ENCODE peak calls at places on chromosome 18, in four cellular contexts. R, W, P and D are unnamed samples.

GRCh38 chr18:217532-218334 is 50.1 kb downstream of the THOC1 start:
- DNase-seq in W (no peak), R (no peak), P (no peak), D (no peak)

GRCh38 chr18:11752116-11752911 is 63.2 kb downstream of the GNAL start:
- DNase-seq in R (no peak), W (no peak), P (no peak), D (no peak)

GRCh38 chr18:77632738-77633137 is 383.1 kb downstream of the GALR1 start:
- DNase-seq in R (no peak), W (peak), P (no peak), D (no peak)

GRCh38 chr18:63762518-63762917 is 12.7 kb upstream of the SERPINB7 start:
- DNase-seq in R (no peak), P (no peak), W (no peak), D (no peak)

GRCh38 chr18:45774065-45774521 is 50.1 kb downstream of the SLC14A1 start:
- DNase-seq in W (peak), P (no peak), R (no peak), D (no peak)

GRCh38 chr18:33107511-33107910 is 333.0 kb downstream of the CCDC178 start:
- DNase-seq in R (no peak), P (no peak), W (no peak), D (no peak)

GRCh38 chr18:67217551-67218166 is 298.9 kb downstream of the DSEL start:
- DNase-seq in W (peak), R (peak), P (peak), D (peak)

GRCh38 chr18:3456686-3457069 is 6.7 kb downstream of the TGIF1 start:
- DNase-seq in P (no peak), R (no peak), W (no peak), D (no peak)

GRCh38 chr18:13835202-13835601 is 11.3 kb downstream of the MC5R start:
- DNase-seq in W (no peak), R (no peak), P (no peak), D (no peak)

GRCh38 chr18:46856975-46857374 is 60.3 kb downstream of the PIAS2 start:
- DNase-seq in W (no peak), R (no peak), P (no peak), D (no peak)

GRCh38 chr18:59715445-59715844 is 18.2 kb upstream of the CCBE1 start:
- DNase-seq in W (no peak), R (no peak), P (no peak), D (no peak)

GRCh38 chr18:77530732-77531131 is 281.1 kb downstream of the GALR1 start:
- DNase-seq in R (no peak), P (no peak), W (no peak), D (no peak)

GRCh38 chr18:21110667-21111350 is 804 bp downstream of the ROCK1 start:
- DNase-seq in P (peak), R (peak), W (peak), D (peak)

GRCh38 chr18:55780591-55781071 is 192.6 kb upstream of the TCF4 start:
- DNase-seq in R (no peak), P (no peak), W (peak), D (no peak)

GRCh38 chr18:37422116-37422515 is 143.5 kb downstream of the CELF4 start:
- DNase-seq in W (no peak), P (no peak), R (no peak), D (no peak)

GRCh38 chr18:49625021-49625691 is 63.3 kb downstream of the LIPG start:
- DNase-seq in W (no peak), R (no peak), P (peak), D (no peak)

GRCh38 chr18:67428805-67429204 is 87.7 kb downstream of the DSEL start:
- DNase-seq in P (no peak), W (no peak), R (no peak), D (no peak)

GRCh38 chr18:67131498-67131897 is 385.0 kb downstream of the DSEL start:
- DNase-seq in R (no peak), P (no peak), W (no peak), D (no peak)

GRCh38 chr18:75548353-75548752 is 120.8 kb upstream of the SMIM21 start:
- DNase-seq in P (no peak), W (peak), R (no peak), D (no peak)

GRCh38 chr18:75554644-75555043 is 127.1 kb upstream of the SMIM21 start:
- DNase-seq in W (no peak), P (no peak), R (no peak), D (no peak)

GRCh38 chr18:75553021-75553420 is 125.5 kb upstream of the SMIM21 start:
- DNase-seq in R (no peak), W (no peak), P (no peak), D (no peak)

GRCh38 chr18:75554112-75554511 is 126.6 kb upstream of the SMIM21 start:
- DNase-seq in W (no peak), R (no peak), P (no peak), D (no peak)

DNA sequence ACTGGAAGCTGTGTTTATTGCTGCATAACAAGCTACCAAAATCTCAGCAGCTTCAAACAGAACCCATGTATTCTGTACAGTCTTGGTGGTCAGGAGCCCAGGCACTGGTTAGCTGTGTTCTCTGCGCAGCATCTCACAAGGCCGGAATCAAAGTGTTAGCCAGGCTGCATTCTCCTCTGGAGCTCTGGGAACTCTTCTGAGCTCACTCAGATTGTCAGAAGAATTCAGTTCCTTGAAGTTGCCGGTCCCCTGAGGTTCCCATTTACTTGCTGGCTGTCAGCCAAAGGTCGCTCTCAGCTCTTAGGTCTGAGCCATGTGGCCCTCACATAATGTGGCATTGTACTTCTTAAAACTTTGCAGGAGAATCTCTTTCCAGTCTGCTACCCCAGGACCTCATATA is 123.6 kb upstream of the SMIM21 start:
- DNase-seq in W (peak), R (no peak), P (peak), D (no peak)
- H3K27ac ChIP-seq in W (no peak), R (no peak), P (no peak), D (no peak)

GRCh38 chr18:73724908-73725307 is 422.7 kb downstream of the FBXO15 start:
- DNase-seq in R (no peak), W (no peak), P (no peak), D (no peak)

GRCh38 chr18:73733376-73733775 is 414.3 kb downstream of the FBXO15 start:
- DNase-seq in R (no peak), P (no peak), W (no peak), D (no peak)

GRCh38 chr18:73733806-73734314 is 413.8 kb downstream of the FBXO15 start:
- DNase-seq in P (no peak), R (no peak), W (no peak), D (no peak)

GRCh38 chr18:73728657-73729056 is 419.0 kb downstream of the FBXO15 start:
- DNase-seq in R (no peak), P (no peak), W (no peak), D (no peak)
- H3K27ac ChIP-seq in R (no peak), P (no peak), W (no peak), D (no peak)

GRCh38 chr18:10354241-10354811 is 100.1 kb upstream of the APCDD1 start:
- DNase-seq in R (no peak), W (no peak), P (no peak), D (peak)
- H3K27ac ChIP-seq in R (no peak), W (no peak), P (no peak), D (peak)

GRCh38 chr18:51952844-51953243 is 387.2 kb upstream of the DCC start:
- DNase-seq in P (no peak), R (no peak), W (no peak), D (no peak)

GRCh38 chr18:51957001-51957400 is 383.0 kb upstream of the DCC start:
- DNase-seq in W (no peak), R (no peak), P (no peak), D (no peak)

GRCh38 chr18:51955136-51955535 is 384.9 kb upstream of the DCC start:
- DNase-seq in P (no peak), W (no peak), R (no peak), D (no peak)

DNA sequence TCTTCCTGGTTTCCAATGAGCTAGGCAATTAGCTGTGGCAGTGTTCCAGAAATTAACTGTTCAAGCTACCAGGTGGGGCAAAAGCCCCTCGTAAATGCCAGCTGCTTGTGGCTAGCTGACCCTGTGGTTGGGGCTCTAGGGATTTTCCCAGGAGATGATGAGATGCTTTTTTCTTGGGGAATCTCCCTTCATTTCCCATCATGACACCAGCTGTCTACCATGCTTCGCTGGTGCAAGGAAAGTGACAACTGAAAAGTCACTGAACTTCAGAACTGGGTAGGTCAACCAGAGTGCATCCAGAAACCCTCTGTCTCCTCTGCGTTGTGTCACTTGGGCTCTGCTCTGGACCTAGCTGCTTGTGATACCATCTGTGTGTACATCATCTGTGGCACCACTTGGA is 386.5 kb upstream of the DCC start:
- DNase-seq in P (no peak), W (no peak), R (no peak), D (no peak)
- H3K27ac ChIP-seq in P (no peak), W (no peak), R (no peak), D (no peak)

GRCh38 chr18:48339692-48340091 is 69.5 kb downstream of the ZBTB7C start:
- DNase-seq in W (no peak), P (no peak), R (no peak), D (no peak)

GRCh38 chr18:48340502-48340901 is 68.7 kb downstream of the ZBTB7C start:
- DNase-seq in P (no peak), R (no peak), W (no peak), D (no peak)

GRCh38 chr18:48342125-48342524 is 67.1 kb downstream of the ZBTB7C start:
- DNase-seq in R (no peak), P (peak), W (no peak), D (peak)

GRCh38 chr18:48345596-48345995 is 63.6 kb downstream of the ZBTB7C start:
- DNase-seq in R (no peak), P (no peak), W (peak), D (no peak)

DNA sequence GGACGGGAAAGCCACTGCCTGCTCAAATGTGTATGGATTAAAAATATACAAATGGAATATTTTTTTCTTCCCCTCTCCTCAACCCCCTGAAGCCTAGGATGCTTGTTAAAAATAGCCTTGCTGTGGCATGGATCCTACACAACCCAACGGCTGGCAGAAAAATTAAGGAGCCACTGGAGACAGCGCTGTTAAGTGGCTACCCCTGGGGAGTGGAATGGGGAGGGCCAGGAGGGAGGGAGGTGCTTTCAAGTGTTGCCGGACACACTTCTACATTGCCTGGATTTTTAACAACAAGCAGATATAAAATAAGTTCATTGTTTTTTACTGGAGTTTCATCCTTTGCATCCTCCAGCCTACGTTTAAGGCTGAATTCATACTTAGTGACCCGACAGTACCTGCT is 66.6 kb downstream of the ZBTB7C start:
- DNase-seq in W (no peak), R (no peak), P (peak), D (no peak)
- H3K27ac ChIP-seq in W (no peak), R (no peak), P (peak), D (no peak)